ENCODE peak calls at places on chromosome 3, in nine cellular contexts. One of them, this sample, is unnamed.

GRCh38 chr3:131795382-131796085 is 239.3 kb downstream of the CPNE4 start:
- DNase-seq in pancreas: no peak
- DNase-seq in mesothelial cell of epicardium: no peak
- DNase-seq in A549: no peak
- DNase-seq in cardiac muscle cell: peak; percentile 64
- DNase-seq in dorsolateral prefrontal cortex: no peak
- DNase-seq in activated B cell treated with CpG ODN at 0.5 μM for 24 hours: no peak
- DNase-seq in hepatocyte: peak; percentile 35
- DNase-seq in heart left ventricle: no peak
- DNase-seq in this sample: no peak

GRCh38 chr3:155763870-155764463 is 19.1 kb upstream of the PLCH1 start:
- DNase-seq in hepatocyte: no peak
- DNase-seq in activated B cell treated with CpG ODN at 0.5 μM for 24 hours: no peak
- DNase-seq in mesothelial cell of epicardium: no peak
- DNase-seq in pancreas: no peak
- DNase-seq in dorsolateral prefrontal cortex: no peak
- DNase-seq in heart left ventricle: no peak
- DNase-seq in A549: no peak
- DNase-seq in cardiac muscle cell: no peak
- DNase-seq in this sample: no peak

GRCh38 chr3:190323241-190323617 is 983 bp upstream of the CLDN1 start:
- DNase-seq in activated B cell treated with CpG ODN at 0.5 μM for 24 hours: no peak
- DNase-seq in pancreas: no peak
- DNase-seq in dorsolateral prefrontal cortex: no peak
- DNase-seq in hepatocyte: no peak
- DNase-seq in cardiac muscle cell: peak; percentile 17
- DNase-seq in mesothelial cell of epicardium: no peak
- DNase-seq in heart left ventricle: no peak
- DNase-seq in A549: no peak
- DNase-seq in this sample: no peak

GRCh38 chr3:81761904-81762565 is 590 bp upstream of the GBE1 start:
- DNase-seq in hepatocyte: no peak
- DNase-seq in A549: no peak
- DNase-seq in pancreas: no peak
- DNase-seq in dorsolateral prefrontal cortex: no peak
- DNase-seq in cardiac muscle cell: no peak
- DNase-seq in mesothelial cell of epicardium: no peak
- DNase-seq in activated B cell treated with CpG ODN at 0.5 μM for 24 hours: no peak
- DNase-seq in heart left ventricle: no peak
- DNase-seq in this sample: no peak

GRCh38 chr3:188248036-188248561 is 94.1 kb downstream of the LPP start:
- DNase-seq in hepatocyte: no peak
- DNase-seq in dorsolateral prefrontal cortex: no peak
- DNase-seq in cardiac muscle cell: no peak
- DNase-seq in A549: no peak
- DNase-seq in heart left ventricle: no peak
- DNase-seq in activated B cell treated with CpG ODN at 0.5 μM for 24 hours: no peak
- DNase-seq in pancreas: no peak
- DNase-seq in mesothelial cell of epicardium: no peak
- DNase-seq in this sample: no peak

GRCh38 chr3:18237251-18238005 is 187.7 kb downstream of the SATB1 start:
- DNase-seq in pancreas: no peak
- DNase-seq in A549: no peak
- DNase-seq in hepatocyte: no peak
- DNase-seq in mesothelial cell of epicardium: no peak
- DNase-seq in heart left ventricle: no peak
- DNase-seq in cardiac muscle cell: peak; percentile 33
- DNase-seq in dorsolateral prefrontal cortex: no peak
- DNase-seq in activated B cell treated with CpG ODN at 0.5 μM for 24 hours: no peak
- DNase-seq in this sample: no peak

GRCh38 chr3:127743676-127744075 is 70.9 kb downstream of the ABTB1 start:
- DNase-seq in hepatocyte: no peak
- DNase-seq in pancreas: no peak
- DNase-seq in activated B cell treated with CpG ODN at 0.5 μM for 24 hours: no peak
- DNase-seq in A549: no peak
- DNase-seq in cardiac muscle cell: no peak
- DNase-seq in heart left ventricle: no peak
- DNase-seq in dorsolateral prefrontal cortex: no peak
- DNase-seq in mesothelial cell of epicardium: no peak
- DNase-seq in this sample: no peak

GRCh38 chr3:153026026-153026425 is 136.0 kb upstream of the RAP2B start:
- DNase-seq in A549: peak; percentile 49
- DNase-seq in mesothelial cell of epicardium: no peak
- DNase-seq in hepatocyte: peak; percentile 42
- DNase-seq in dorsolateral prefrontal cortex: no peak
- DNase-seq in pancreas: no peak
- DNase-seq in cardiac muscle cell: peak; percentile 67
- DNase-seq in activated B cell treated with CpG ODN at 0.5 μM for 24 hours: no peak
- DNase-seq in heart left ventricle: no peak
- DNase-seq in this sample: no peak

GRCh38 chr3:150975992-150976368 is 3.5 kb upstream of the CLRN1 start:
- DNase-seq in cardiac muscle cell: no peak
- DNase-seq in heart left ventricle: no peak
- DNase-seq in pancreas: no peak
- DNase-seq in dorsolateral prefrontal cortex: no peak
- DNase-seq in mesothelial cell of epicardium: no peak
- DNase-seq in A549: no peak
- DNase-seq in hepatocyte: no peak
- DNase-seq in activated B cell treated with CpG ODN at 0.5 μM for 24 hours: no peak
- DNase-seq in this sample: no peak

GRCh38 chr3:9704343-9705322 is 1.0 kb downstream of the CPNE9 start:
- DNase-seq in mesothelial cell of epicardium: peak; percentile 73
- DNase-seq in pancreas: peak; percentile 68
- DNase-seq in hepatocyte: peak; percentile 65
- DNase-seq in heart left ventricle: no peak
- DNase-seq in dorsolateral prefrontal cortex: no peak
- DNase-seq in activated B cell treated with CpG ODN at 0.5 μM for 24 hours: no peak
- DNase-seq in cardiac muscle cell: peak; percentile 43
- DNase-seq in A549: peak; percentile 53
- DNase-seq in this sample: no peak

GRCh38 chr3:27590437-27591320 is 106.5 kb upstream of the SLC4A7 start:
- DNase-seq in pancreas: no peak
- DNase-seq in activated B cell treated with CpG ODN at 0.5 μM for 24 hours: no peak
- DNase-seq in A549: peak; percentile 6
- DNase-seq in dorsolateral prefrontal cortex: no peak
- DNase-seq in hepatocyte: no peak
- DNase-seq in cardiac muscle cell: peak; percentile 74
- DNase-seq in mesothelial cell of epicardium: no peak
- DNase-seq in heart left ventricle: no peak
- DNase-seq in this sample: no peak

GRCh38 chr3:123424999-123425386 is 23.9 kb downstream of the ADCY5 start:
- DNase-seq in A549: no peak
- DNase-seq in mesothelial cell of epicardium: no peak
- DNase-seq in heart left ventricle: peak; percentile 44
- DNase-seq in cardiac muscle cell: no peak
- DNase-seq in dorsolateral prefrontal cortex: no peak
- DNase-seq in activated B cell treated with CpG ODN at 0.5 μM for 24 hours: no peak
- DNase-seq in pancreas: no peak
- DNase-seq in hepatocyte: no peak
- DNase-seq in this sample: no peak

DNA sequence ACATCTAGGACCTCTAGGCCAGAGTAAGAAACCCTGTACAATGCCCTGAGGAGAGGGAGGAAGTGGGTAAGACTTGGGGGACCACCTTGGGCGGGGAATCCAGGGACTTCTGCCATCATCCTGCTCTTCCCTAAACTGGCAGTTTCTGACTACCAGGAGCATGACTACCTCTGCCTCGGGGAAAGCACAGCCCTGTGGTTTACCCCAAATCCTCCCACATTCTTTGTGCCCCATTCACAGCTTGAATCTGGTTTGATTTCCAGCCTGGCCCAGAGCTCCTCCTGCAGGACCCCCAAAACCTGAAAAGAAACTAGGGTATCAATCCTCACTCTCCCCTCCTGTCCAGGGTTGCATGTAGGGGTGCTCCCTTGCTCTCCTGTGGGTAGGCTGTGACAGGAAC is 4.7 kb downstream of the C3orf18 start:
- DNase-seq in mesothelial cell of epicardium: no peak
- DNase-seq in activated B cell treated with CpG ODN at 0.5 μM for 24 hours: no peak
- DNase-seq in heart left ventricle: no peak
- DNase-seq in pancreas: no peak
- DNase-seq in A549: no peak
- DNase-seq in dorsolateral prefrontal cortex: no peak
- DNase-seq in cardiac muscle cell: peak; percentile 33
- DNase-seq in hepatocyte: no peak
- DNase-seq in this sample: no peak
- TF ChIP-seq CTCF in mesothelial cell of epicardium: no peak
- TF ChIP-seq CTCF in activated B cell treated with CpG ODN at 0.5 μM for 24 hours: no peak
- TF ChIP-seq CTCF in heart left ventricle: no peak
- TF ChIP-seq CTCF in pancreas: no peak
- TF ChIP-seq CTCF in A549: no peak
- TF ChIP-seq CTCF in dorsolateral prefrontal cortex: no peak
- TF ChIP-seq CTCF in cardiac muscle cell: no peak
- TF ChIP-seq CTCF in hepatocyte: no peak
- TF ChIP-seq CTCF in this sample: no peak

GRCh38 chr3:64224826-64225606 is at the start of gene PRICKLE2:
- DNase-seq in dorsolateral prefrontal cortex: peak; percentile 56
- DNase-seq in A549: peak; percentile 90
- DNase-seq in hepatocyte: peak; percentile 56
- DNase-seq in mesothelial cell of epicardium: no peak
- DNase-seq in pancreas: peak; percentile 71
- DNase-seq in activated B cell treated with CpG ODN at 0.5 μM for 24 hours: no peak
- DNase-seq in cardiac muscle cell: peak; percentile 89
- DNase-seq in heart left ventricle: peak; percentile 86
- DNase-seq in this sample: no peak
- TF ChIP-seq CTCF in dorsolateral prefrontal cortex: peak; percentile 44
- TF ChIP-seq CTCF in A549: peak; percentile 37
- TF ChIP-seq CTCF in hepatocyte: no peak
- TF ChIP-seq CTCF in mesothelial cell of epicardium: no peak
- TF ChIP-seq CTCF in pancreas: no peak
- TF ChIP-seq CTCF in activated B cell treated with CpG ODN at 0.5 μM for 24 hours: no peak
- TF ChIP-seq CTCF in cardiac muscle cell: peak; percentile 25
- TF ChIP-seq CTCF in heart left ventricle: peak; percentile 36
- TF ChIP-seq CTCF in this sample: no peak

GRCh38 chr3:178519701-178520100 is 16.5 kb upstream of the KCNMB2 start:
- DNase-seq in pancreas: no peak
- DNase-seq in heart left ventricle: no peak
- DNase-seq in A549: no peak
- DNase-seq in activated B cell treated with CpG ODN at 0.5 μM for 24 hours: no peak
- DNase-seq in dorsolateral prefrontal cortex: no peak
- DNase-seq in hepatocyte: no peak
- DNase-seq in cardiac muscle cell: no peak
- DNase-seq in mesothelial cell of epicardium: no peak
- DNase-seq in this sample: no peak
- TF ChIP-seq CTCF in pancreas: no peak
- TF ChIP-seq CTCF in heart left ventricle: no peak
- TF ChIP-seq CTCF in A549: no peak
- TF ChIP-seq CTCF in activated B cell treated with CpG ODN at 0.5 μM for 24 hours: no peak
- TF ChIP-seq CTCF in dorsolateral prefrontal cortex: no peak
- TF ChIP-seq CTCF in hepatocyte: no peak
- TF ChIP-seq CTCF in cardiac muscle cell: no peak
- TF ChIP-seq CTCF in mesothelial cell of epicardium: no peak
- TF ChIP-seq CTCF in this sample: no peak

GRCh38 chr3:14758893-14759292 is 59.9 kb upstream of the FGD5 start:
- DNase-seq in mesothelial cell of epicardium: no peak
- DNase-seq in dorsolateral prefrontal cortex: no peak
- DNase-seq in A549: no peak
- DNase-seq in hepatocyte: no peak
- DNase-seq in pancreas: no peak
- DNase-seq in activated B cell treated with CpG ODN at 0.5 μM for 24 hours: no peak
- DNase-seq in heart left ventricle: no peak
- DNase-seq in cardiac muscle cell: no peak
- DNase-seq in this sample: no peak

GRCh38 chr3:14758297-14758696 is 60.5 kb upstream of the FGD5 start:
- DNase-seq in mesothelial cell of epicardium: no peak
- DNase-seq in cardiac muscle cell: no peak
- DNase-seq in A549: no peak
- DNase-seq in hepatocyte: no peak
- DNase-seq in dorsolateral prefrontal cortex: no peak
- DNase-seq in heart left ventricle: no peak
- DNase-seq in pancreas: no peak
- DNase-seq in activated B cell treated with CpG ODN at 0.5 μM for 24 hours: no peak
- DNase-seq in this sample: no peak

GRCh38 chr3:14760185-14760584 is 58.6 kb upstream of the FGD5 start:
- DNase-seq in mesothelial cell of epicardium: no peak
- DNase-seq in pancreas: no peak
- DNase-seq in A549: no peak
- DNase-seq in activated B cell treated with CpG ODN at 0.5 μM for 24 hours: no peak
- DNase-seq in dorsolateral prefrontal cortex: no peak
- DNase-seq in cardiac muscle cell: no peak
- DNase-seq in heart left ventricle: no peak
- DNase-seq in hepatocyte: no peak
- DNase-seq in this sample: no peak

GRCh38 chr3:14762701-14763100 is 56.1 kb upstream of the FGD5 start:
- DNase-seq in pancreas: no peak
- DNase-seq in hepatocyte: no peak
- DNase-seq in heart left ventricle: no peak
- DNase-seq in A549: no peak
- DNase-seq in mesothelial cell of epicardium: no peak
- DNase-seq in activated B cell treated with CpG ODN at 0.5 μM for 24 hours: no peak
- DNase-seq in dorsolateral prefrontal cortex: no peak
- DNase-seq in cardiac muscle cell: no peak
- DNase-seq in this sample: no peak

GRCh38 chr3:14761121-14761672 is 57.6 kb upstream of the FGD5 start:
- DNase-seq in heart left ventricle: no peak
- DNase-seq in dorsolateral prefrontal cortex: no peak
- DNase-seq in activated B cell treated with CpG ODN at 0.5 μM for 24 hours: no peak
- DNase-seq in pancreas: no peak
- DNase-seq in mesothelial cell of epicardium: no peak
- DNase-seq in cardiac muscle cell: no peak
- DNase-seq in hepatocyte: no peak
- DNase-seq in A549: no peak
- DNase-seq in this sample: no peak
- TF ChIP-seq CTCF in heart left ventricle: no peak
- TF ChIP-seq CTCF in dorsolateral prefrontal cortex: no peak
- TF ChIP-seq CTCF in activated B cell treated with CpG ODN at 0.5 μM for 24 hours: no peak
- TF ChIP-seq CTCF in pancreas: no peak
- TF ChIP-seq CTCF in mesothelial cell of epicardium: no peak
- TF ChIP-seq CTCF in cardiac muscle cell: no peak
- TF ChIP-seq CTCF in hepatocyte: no peak
- TF ChIP-seq CTCF in A549: peak; percentile 8
- TF ChIP-seq CTCF in this sample: no peak

GRCh38 chr3:15858547-15859506 is 61.0 kb upstream of the ANKRD28 start:
- DNase-seq in mesothelial cell of epicardium: peak; percentile 59
- DNase-seq in activated B cell treated with CpG ODN at 0.5 μM for 24 hours: peak; percentile 66
- DNase-seq in pancreas: peak; percentile 86
- DNase-seq in A549: peak; percentile 41
- DNase-seq in cardiac muscle cell: peak; percentile 10
- DNase-seq in dorsolateral prefrontal cortex: no peak
- DNase-seq in hepatocyte: peak; percentile 70
- DNase-seq in heart left ventricle: peak; percentile 69
- DNase-seq in this sample: no peak
- TF ChIP-seq CTCF in mesothelial cell of epicardium: no peak
- TF ChIP-seq CTCF in activated B cell treated with CpG ODN at 0.5 μM for 24 hours: no peak
- TF ChIP-seq CTCF in pancreas: peak; percentile 24
- TF ChIP-seq CTCF in A549: no peak
- TF ChIP-seq CTCF in cardiac muscle cell: no peak
- TF ChIP-seq CTCF in dorsolateral prefrontal cortex: no peak
- TF ChIP-seq CTCF in hepatocyte: no peak
- TF ChIP-seq CTCF in heart left ventricle: no peak
- TF ChIP-seq CTCF in this sample: no peak